ENCODE peak calls at places on chromosomes 12 and 14, in eight cellular contexts. J is body of pancreas; Q is CD8-positive, alpha-beta T cell; C is neural progenitor cell; M is cardiac muscle cell; S is GM12865; Z is esophagus squamous epithelium; K is bronchial epithelial cell. D is an unnamed sample.

GRCh38 chr12:104536841-104537240 is 80.1 kb downstream of the CHST11 start:
- DNase-seq in C (no peak), M (no peak), Z (no peak), K (peak), J (no peak), Q (no peak), S (no peak), D (no peak)

GRCh38 chr12:76183459-76184186 is 99.1 kb upstream of the NAP1L1 start:
- DNase-seq in Z (no peak), C (no peak), Q (no peak), K (peak), J (peak), M (peak), S (peak), D (peak)

GRCh38 chr12:131057211-131057721 is 103.6 kb downstream of the ADGRD1 start:
- DNase-seq in S (no peak), Z (no peak), Q (no peak), K (no peak), M (no peak), J (no peak), C (no peak), D (no peak)

GRCh38 chr12:74537126-74537706 is 419 bp upstream of the ATXN7L3B start:
- DNase-seq in Z (no peak), M (peak), K (peak), Q (no peak), C (peak), J (no peak), S (peak), D (peak)

GRCh38 chr12:71840226-71840847 is 778 bp downstream of the TBC1D15 start:
- DNase-seq in Z (no peak), S (peak), Q (no peak), K (peak), M (peak), J (peak), C (no peak), D (peak)

GRCh38 chr12:39003541-39004160 is 98.3 kb upstream of the CPNE8 start:
- DNase-seq in C (no peak), S (peak), Z (no peak), K (no peak), Q (no peak), M (no peak), J (no peak), D (no peak)

GRCh38 chr12:49342914-49343731 is 3.6 kb upstream of the DNAJC22 start:
- DNase-seq in S (peak), M (no peak), K (peak), C (no peak), J (no peak), Q (no peak), Z (no peak), D (no peak)

GRCh38 chr12:107718606-107719005 is 33.0 kb downstream of the PWP1 start:
- DNase-seq in M (no peak), Z (no peak), J (no peak), K (no peak), C (no peak), S (peak), Q (no peak), D (no peak)

GRCh38 chr12:79174656-79175055 is 310.1 kb downstream of the SYT1 start:
- DNase-seq in Q (no peak), M (peak), J (no peak), K (peak), C (no peak), Z (no peak), S (peak), D (peak)

GRCh38 chr14:105471823-105472495 is 2.7 kb upstream of the CRIP2 start:
- DNase-seq in Q (no peak), K (no peak), Z (no peak), J (no peak), S (no peak), M (no peak), C (no peak), D (no peak)

GRCh38 chr12:47014474-47014873 is 64.9 kb upstream of the PCED1B start:
- DNase-seq in K (peak), M (peak), Q (no peak), Z (no peak), C (no peak), J (no peak), S (no peak), D (peak)

GRCh38 chr14:59564356-59564755 is 12.3 kb downstream of the CCDC175 start:
- DNase-seq in S (no peak), Z (no peak), Q (no peak), J (no peak), C (peak), K (no peak), M (no peak), D (no peak)

GRCh38 chr14:92459479-92460421 is 53.8 kb upstream of the RIN3 start:
- DNase-seq in K (no peak), S (no peak), J (no peak), Z (no peak), Q (peak), C (no peak), M (peak), D (no peak)
- TF ChIP-seq CTCF in K (no peak), S (no peak), J (no peak), Z (peak), Q (no peak), C (no peak), M (no peak), D (peak)

GRCh38 chr12:120367924-120368788 is 808 bp downstream of the MSI1 start:
- DNase-seq in J (peak), Z (no peak), M (no peak), Q (no peak), S (no peak), C (peak), K (no peak), D (no peak)

GRCh38 chr12:120368789-120369475 is at the start of gene MSI1:
- DNase-seq in Z (no peak), K (no peak), C (peak), J (no peak), M (no peak), S (no peak), Q (no peak), D (no peak)

GRCh38 chr12:120370343-120371243 is 1.6 kb upstream of the MSI1 start:
- DNase-seq in Z (no peak), S (no peak), C (no peak), J (no peak), K (no peak), M (no peak), Q (no peak), D (no peak)

GRCh38 chr12:120367252-120367923 is 1.6 kb downstream of the MSI1 start:
- DNase-seq in K (no peak), S (no peak), Q (no peak), C (peak), Z (no peak), M (no peak), J (no peak), D (peak)

DNA sequence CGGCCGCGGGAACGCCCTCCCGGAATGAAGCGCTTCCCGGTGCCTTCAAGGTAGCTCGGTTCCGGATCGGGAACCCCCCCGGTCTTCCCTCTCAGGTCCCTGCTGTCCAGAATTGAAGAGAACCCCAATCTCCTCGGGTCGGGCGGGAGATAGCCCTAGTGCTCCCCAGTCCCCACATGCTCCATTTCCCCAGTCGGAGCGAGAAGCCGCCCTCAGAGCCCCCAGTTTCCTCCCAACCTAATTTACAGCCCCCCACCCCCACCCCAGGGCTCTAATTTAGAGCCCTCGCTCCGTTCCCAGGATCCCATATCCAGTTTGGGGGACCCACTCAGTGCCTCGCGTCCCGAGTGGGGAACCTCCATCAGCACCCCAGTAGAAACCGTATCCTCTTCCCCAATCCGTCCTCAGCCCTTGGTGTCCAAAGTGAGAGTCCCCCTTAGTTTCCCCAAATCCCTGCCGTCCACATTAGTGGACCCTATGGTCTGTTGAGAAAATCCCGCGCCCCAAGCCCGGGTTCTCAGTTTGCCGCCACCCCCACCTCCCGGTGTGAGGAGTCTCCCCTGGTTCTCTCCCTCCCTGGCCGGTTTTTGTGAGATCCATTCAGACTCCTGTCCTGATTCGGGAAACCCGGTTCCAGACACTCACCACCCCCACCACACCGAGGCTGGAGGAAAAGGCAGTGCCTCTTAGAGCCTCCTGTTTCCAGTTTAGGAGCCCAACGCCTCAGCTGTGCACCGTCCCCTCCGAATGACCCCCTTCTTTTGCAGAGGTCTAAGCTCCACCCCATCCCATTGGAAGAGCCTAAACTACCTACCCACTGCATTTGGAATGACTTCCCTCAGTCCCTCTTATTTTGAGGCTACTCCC is 745 bp upstream of the MSI1 start:
- DNase-seq in Z (no peak), Q (no peak), M (no peak), C (peak), K (no peak), J (no peak), S (no peak), D (no peak)
- H3K4me3 ChIP-seq in Z (peak), Q (no peak), M (peak), C (peak), K (no peak), J (no peak), S (no peak), D (peak)

GRCh38 chr14:24277606-24278321 is 6.4 kb upstream of the RABGGTA start:
- DNase-seq in C (no peak), M (no peak), J (peak), Z (no peak), Q (no peak), S (no peak), K (no peak), D (no peak)

GRCh38 chr14:24280797-24281460 is 9.5 kb upstream of the RABGGTA start:
- DNase-seq in M (peak), C (no peak), S (no peak), Q (no peak), J (no peak), Z (no peak), K (peak), D (no peak)

GRCh38 chr14:24282736-24283135 is 11.3 kb upstream of the RABGGTA start:
- DNase-seq in C (no peak), Q (no peak), K (no peak), S (no peak), M (no peak), J (no peak), Z (no peak), D (no peak)

GRCh38 chr14:24275524-24276139 is 4.2 kb upstream of the RABGGTA start:
- DNase-seq in M (no peak), J (no peak), K (no peak), C (peak), Z (no peak), Q (no peak), S (no peak), D (no peak)

DNA sequence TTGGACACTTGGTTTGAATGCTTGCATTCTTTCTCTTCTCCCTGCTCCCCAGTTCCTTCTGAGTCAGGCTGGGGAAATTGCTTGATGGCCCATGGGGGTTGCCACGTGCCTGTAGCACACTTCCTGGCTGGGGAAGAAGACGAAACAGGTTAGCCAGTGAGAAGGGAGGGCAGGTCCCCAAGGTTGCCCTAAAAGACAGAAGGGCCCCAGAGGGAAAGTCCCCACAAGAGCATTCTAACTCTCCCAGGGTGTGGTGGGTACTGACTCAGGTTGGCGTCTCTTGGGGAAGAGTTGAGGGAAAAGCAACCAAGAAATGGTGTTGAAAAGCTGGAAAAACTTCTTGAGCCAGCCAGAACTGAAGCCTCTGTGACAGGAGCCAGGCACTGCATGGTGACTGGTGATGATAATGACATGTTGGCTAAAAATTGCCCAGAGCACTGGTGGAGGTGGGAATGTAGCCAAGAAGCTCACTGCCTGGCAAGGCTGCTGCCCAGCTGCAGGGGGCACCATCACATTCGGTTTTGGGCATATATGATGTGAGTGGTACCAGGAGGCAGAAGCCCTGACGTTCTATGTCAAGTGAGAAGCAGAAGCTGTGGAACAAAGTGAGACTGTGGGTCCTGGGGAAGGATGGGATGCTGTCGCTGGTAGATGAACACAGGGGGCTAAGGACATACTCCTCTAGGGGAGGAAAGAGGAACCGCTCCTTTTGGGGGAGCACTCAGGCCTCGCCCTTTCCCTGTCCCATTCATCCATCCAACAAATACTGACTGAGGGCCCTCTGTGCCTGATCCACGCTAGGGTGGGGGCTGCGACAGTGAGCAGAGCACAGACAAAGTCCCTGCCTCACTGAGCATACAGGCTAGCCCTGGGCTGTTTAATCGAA is 8.1 kb upstream of the RABGGTA start:
- DNase-seq in Z (no peak), S (peak), K (peak), C (no peak), Q (no peak), M (no peak), J (peak), D (no peak)
- TF ChIP-seq CTCF in Z (peak), S (peak), K (peak), C (peak), Q (peak), M (peak), J (no peak), D (peak)

DNA sequence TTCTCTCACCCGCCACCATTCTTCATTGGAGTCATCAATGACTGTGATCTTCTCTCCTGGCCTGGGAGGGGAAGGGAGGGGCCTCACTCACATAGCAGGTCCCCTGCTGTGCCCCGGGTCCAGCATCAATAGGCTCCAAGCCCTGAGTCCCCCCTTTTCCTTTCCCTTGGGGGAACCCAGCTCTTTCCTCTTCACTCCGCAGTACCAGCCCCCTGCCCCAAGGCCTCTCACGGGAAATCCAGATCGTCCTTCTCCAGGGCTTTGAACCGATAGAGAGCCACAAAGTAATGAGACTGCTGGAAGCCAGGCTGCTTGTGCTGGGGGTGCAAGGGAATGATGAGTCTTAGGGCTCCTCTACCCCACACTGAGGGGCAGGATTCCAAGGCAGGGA is 6.7 kb downstream of the STAC3 start:
- DNase-seq in M (no peak), S (no peak), J (no peak), C (no peak), Z (no peak), Q (no peak), K (no peak), D (no peak)
- H3K4me3 ChIP-seq in M (no peak), S (no peak), J (no peak), C (no peak), Z (no peak), Q (no peak), K (no peak), D (no peak)

GRCh38 chr12:50638482-50638880 is 125.4 kb upstream of the ATF1 start:
- DNase-seq in J (no peak), M (no peak), S (no peak), Z (no peak), C (no peak), Q (no peak), K (peak), D (no peak)

GRCh38 chr12:50635857-50636256 is 128.0 kb upstream of the ATF1 start:
- DNase-seq in J (no peak), Z (no peak), S (no peak), Q (no peak), K (no peak), C (no peak), M (no peak), D (no peak)

GRCh38 chr12:50636505-50636904 is 127.4 kb upstream of the ATF1 start:
- DNase-seq in C (no peak), Z (no peak), S (no peak), Q (no peak), K (no peak), M (no peak), J (no peak), D (no peak)

GRCh38 chr12:50639721-50640120 is 124.2 kb upstream of the ATF1 start:
- DNase-seq in M (no peak), K (peak), Z (no peak), Q (no peak), S (no peak), C (no peak), J (no peak), D (no peak)

DNA sequence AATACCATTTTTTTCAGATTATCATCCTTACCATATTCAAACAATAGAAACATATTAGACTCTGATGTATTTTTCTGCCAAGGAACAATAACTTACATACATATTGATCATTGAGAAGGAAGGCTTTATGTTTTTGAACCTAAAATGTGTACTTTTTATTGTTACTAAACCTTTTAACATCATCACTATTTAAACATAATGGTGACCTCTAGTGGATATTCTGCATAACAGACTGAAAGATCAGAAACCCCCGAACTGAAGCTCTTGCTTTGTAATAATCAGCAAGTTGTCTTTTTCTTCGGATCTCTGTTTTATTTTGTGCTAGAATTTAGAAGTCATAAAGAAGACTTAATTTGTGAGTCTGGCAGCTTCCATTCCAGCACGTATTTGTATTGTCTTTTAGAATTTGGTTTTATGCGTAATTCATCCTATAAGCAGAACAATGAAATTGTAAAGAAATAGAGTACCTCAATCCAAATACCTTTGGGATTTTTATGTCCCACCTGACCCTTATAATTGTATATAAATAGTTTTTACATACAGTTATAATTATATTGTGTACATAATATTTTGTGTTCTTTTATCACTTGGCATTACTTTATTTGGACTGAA is 125.9 kb upstream of the ATF1 start:
- DNase-seq in Z (no peak), K (peak), Q (no peak), M (peak), C (peak), S (peak), J (no peak), D (peak)
- TF ChIP-seq CTCF in Z (peak), K (peak), Q (peak), M (peak), C (peak), S (peak), J (peak), D (peak)